ENCODE peak calls at places on chromosomes 11 and 22, in four cellular contexts. W, C, R and N are unnamed samples.

GRCh38 chr11:44223261-44223660 is 86.7 kb downstream of the ALX4 start:
- DNase-seq in W (no peak), R (no peak), C (no peak), N (no peak)

GRCh38 chr11:23284626-23285025 is 424.4 kb upstream of the CCDC179 start:
- DNase-seq in W (no peak), R (no peak), C (no peak), N (no peak)

GRCh38 chr22:38951734-38952133 is 5.7 kb upstream of the APOBEC3A start:
- DNase-seq in R (no peak), C (no peak), W (no peak), N (no peak)

GRCh38 chr11:19679952-19680823 is 32.4 kb upstream of the NAV2 start:
- DNase-seq in R (no peak), C (no peak), W (no peak), N (no peak)

GRCh38 chr11:122984186-122985011 is 2.8 kb upstream of the BSX start:
- DNase-seq in R (no peak), C (no peak), W (no peak), N (peak; percentile 56)

GRCh38 chr11:69874178-69874983 is 55.2 kb upstream of the FGF3 start:
- DNase-seq in C (no peak), R (no peak), W (no peak), N (no peak)

GRCh38 chr22:25120761-25121212 is 78.9 kb upstream of the CRYBB3 start:
- DNase-seq in C (no peak), R (peak; percentile 28), W (no peak), N (no peak)

GRCh38 chr22:45206233-45206632 is 34.5 kb downstream of the KIAA0930 start:
- DNase-seq in W (no peak), R (no peak), C (no peak), N (no peak)

GRCh38 chr11:2149471-2150205 is 10.4 kb upstream of the IGF2 start:
- DNase-seq in W (no peak), R (no peak), C (no peak), N (no peak)

GRCh38 chr22:30054067-30054763 is 26.0 kb upstream of the HORMAD2 start:
- DNase-seq in C (no peak), W (no peak), R (no peak), N (no peak)

GRCh38 chr11:469684-470667 is 19.9 kb downstream of the PTDSS2 start:
- DNase-seq in R (peak; percentile 83), C (no peak), W (no peak), N (no peak)

GRCh38 chr22:38034278-38034882 is 22.8 kb upstream of the PICK1 start:
- DNase-seq in W (peak; percentile 15), R (peak; percentile 50), C (peak; percentile 82), N (peak; percentile 71)

GRCh38 chr22:22787805-22788459 is 99.7 kb upstream of the IGLL5 start:
- DNase-seq in R (peak; percentile 30), W (no peak), C (peak; percentile 100), N (peak; percentile 82)

GRCh38 chr11:1946812-1947480 is at the start of gene MRPL23:
- DNase-seq in C (no peak), R (no peak), W (no peak), N (no peak)

GRCh38 chr22:22395230-22395629 is 113.3 kb downstream of the ZNF280B start:
- DNase-seq in R (no peak), C (no peak), W (no peak), N (no peak)

GRCh38 chr11:44759743-44760476 is 33.1 kb downstream of the TSPAN18 start:
- DNase-seq in W (no peak), C (no peak), R (no peak), N (no peak)

GRCh38 chr11:112318193-112318592 is 57.5 kb upstream of the PLET1 start:
- DNase-seq in C (no peak), R (no peak), W (no peak), N (no peak)

GRCh38 chr11:35968386-35969088 is 24.7 kb downstream of the LDLRAD3 start:
- DNase-seq in C (no peak), W (no peak), R (no peak), N (no peak)

GRCh38 chr11:12915093-12915492 is 94.0 kb upstream of the RASSF10 start:
- DNase-seq in W (no peak), C (no peak), R (no peak), N (no peak)

GRCh38 chr22:50118129-50118528 is 28.3 kb downstream of the MOV10L1 start:
- DNase-seq in W (no peak), R (no peak), C (no peak), N (no peak)

GRCh38 chr11:352456-353180 is 16.7 kb upstream of the B4GALNT4 start:
- DNase-seq in C (no peak), W (no peak), R (no peak), N (no peak)

GRCh38 chr22:44118645-44119315 is 61.9 kb upstream of the PARVG start:
- DNase-seq in W (no peak), C (no peak), R (no peak), N (no peak)
- TF ChIP-seq CTCF in W (no peak), C (no peak), R (no peak), N (no peak)

GRCh38 chr22:35850831-35851230 is 133.2 kb downstream of the APOL5 start:
- DNase-seq in R (no peak), W (no peak), C (no peak), N (no peak)
- TF ChIP-seq ATF3 in R (no peak), W (no peak), C (no peak), N (no peak)

DNA sequence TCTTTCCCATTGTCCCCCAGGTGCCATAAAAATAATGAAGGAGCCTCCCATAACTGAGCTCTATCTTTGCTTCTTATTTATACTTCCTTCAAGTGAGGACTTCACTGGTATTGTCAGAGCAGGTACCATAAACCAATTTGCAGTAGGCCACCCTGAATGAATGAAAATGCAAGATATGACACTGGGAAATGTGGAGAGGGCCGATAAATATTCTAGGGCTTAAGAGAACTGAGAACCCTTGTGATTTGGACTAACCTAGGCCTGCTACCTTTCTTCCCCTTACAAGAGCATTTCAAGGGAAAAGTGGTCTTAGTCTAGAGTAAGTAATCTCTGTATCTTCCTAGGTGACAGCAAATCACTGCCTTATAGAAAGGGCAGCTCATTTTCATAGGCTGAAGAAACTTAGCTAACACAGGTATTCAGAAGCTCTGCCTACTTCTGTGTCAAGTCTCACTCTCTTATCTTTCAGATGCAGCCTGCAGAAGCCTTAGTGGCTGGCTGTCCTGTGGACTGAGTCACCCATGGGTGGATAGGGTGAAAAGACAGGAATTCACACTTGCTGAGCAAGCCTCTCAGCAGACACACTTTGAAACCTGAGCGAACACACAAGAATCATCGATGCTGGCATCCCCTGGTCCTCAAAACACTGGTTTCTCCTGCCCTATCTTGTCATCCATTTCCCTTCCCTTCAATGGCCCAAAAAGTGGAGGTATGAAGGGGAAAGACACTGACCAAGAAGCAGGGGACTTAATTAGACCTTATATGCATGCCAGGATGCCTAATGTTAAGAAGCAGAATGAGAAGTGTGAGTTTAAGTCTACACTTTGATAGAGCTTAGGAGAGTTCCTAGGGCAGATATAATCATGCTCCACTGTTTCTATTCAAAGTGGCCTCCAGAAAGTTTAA is 15.2 kb downstream of the NRIP3 start:
- DNase-seq in W (no peak), R (no peak), C (peak; percentile 82), N (no peak)
- TF ChIP-seq TCF7 in W (no peak), R (no peak), C (no peak), N (no peak)

DNA sequence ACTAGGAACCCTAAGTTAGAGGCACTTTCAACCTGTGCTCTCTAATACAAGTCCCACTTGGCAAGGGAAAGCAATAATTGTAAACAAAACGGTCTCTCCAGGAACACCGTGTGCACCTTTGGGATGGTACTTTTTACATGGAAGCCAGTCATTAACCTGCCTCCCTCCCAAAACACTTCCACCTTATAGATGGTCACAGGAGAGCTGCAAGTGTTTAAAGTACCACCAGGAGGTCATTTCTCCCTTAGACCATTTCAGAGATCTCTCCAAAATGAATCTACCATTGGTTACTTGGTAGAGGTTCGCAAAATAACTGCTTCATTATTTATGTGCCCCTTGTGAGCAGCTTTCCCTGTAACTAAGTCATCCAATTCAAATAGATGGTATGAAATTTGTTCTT is 375.3 kb downstream of the DYNC2H1 start:
- DNase-seq in R (no peak), W (no peak), C (no peak), N (no peak)
- TF ChIP-seq CTCF in R (no peak), W (no peak), C (no peak), N (no peak)

GRCh38 chr11:91433284-91434010 is 791.2 kb upstream of the FAT3 start:
- DNase-seq in W (no peak), R (no peak), C (no peak), N (no peak)
- TF ChIP-seq ATF3 in W (no peak), R (no peak), C (no peak), N (no peak)

GRCh38 chr11:129785383-129786111 is 30.1 kb upstream of the TMEM45B start:
- DNase-seq in R (peak; percentile 41), C (no peak), W (no peak), N (no peak)
- TF ChIP-seq TCF7 in R (no peak), C (no peak), W (no peak), N (no peak)

GRCh38 chr11:40508307-40508706 is 951.1 kb downstream of the LRRC4C start:
- DNase-seq in C (no peak), R (no peak), W (no peak), N (no peak)

GRCh38 chr11:40513281-40513680 is 946.2 kb downstream of the LRRC4C start:
- DNase-seq in R (no peak), C (no peak), W (no peak), N (no peak)

GRCh38 chr11:40517122-40517521 is 942.3 kb downstream of the LRRC4C start:
- DNase-seq in W (no peak), C (no peak), R (no peak), N (no peak)

DNA sequence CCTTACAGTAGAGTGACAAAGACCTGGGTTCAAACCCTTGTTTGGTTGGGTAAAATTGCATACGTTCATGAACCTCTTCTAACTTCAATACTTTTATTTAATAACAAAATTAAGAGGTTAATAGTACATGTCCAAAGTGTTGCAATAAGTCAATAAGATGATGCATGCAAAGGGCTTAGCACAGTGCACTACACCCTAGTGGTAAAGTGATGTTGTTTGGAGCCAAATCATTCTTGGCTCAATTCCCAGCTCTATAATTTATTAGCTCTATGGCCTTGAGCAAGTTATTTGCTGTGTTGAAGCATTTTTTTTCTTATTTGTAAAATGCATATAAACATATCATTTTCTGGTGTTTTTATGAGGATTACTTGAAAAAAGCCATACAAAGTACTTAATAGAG is 945.3 kb downstream of the LRRC4C start:
- DNase-seq in C (no peak), R (no peak), W (no peak), N (no peak)
- TF ChIP-seq CTCF in C (no peak), R (no peak), W (no peak), N (no peak)

GRCh38 chr11:48090174-48090573 is 109.8 kb downstream of the PTPRJ start:
- DNase-seq in C (no peak), W (no peak), R (no peak), N (no peak)

GRCh38 chr11:48085688-48086087 is 105.3 kb downstream of the PTPRJ start:
- DNase-seq in C (no peak), W (no peak), R (no peak), N (no peak)

GRCh38 chr11:48087974-48088681 is 107.8 kb downstream of the PTPRJ start:
- DNase-seq in W (no peak), R (peak; percentile 24), C (no peak), N (no peak)

GRCh38 chr11:48088682-48089050 is 108.3 kb downstream of the PTPRJ start:
- DNase-seq in C (no peak), R (no peak), W (no peak), N (no peak)

DNA sequence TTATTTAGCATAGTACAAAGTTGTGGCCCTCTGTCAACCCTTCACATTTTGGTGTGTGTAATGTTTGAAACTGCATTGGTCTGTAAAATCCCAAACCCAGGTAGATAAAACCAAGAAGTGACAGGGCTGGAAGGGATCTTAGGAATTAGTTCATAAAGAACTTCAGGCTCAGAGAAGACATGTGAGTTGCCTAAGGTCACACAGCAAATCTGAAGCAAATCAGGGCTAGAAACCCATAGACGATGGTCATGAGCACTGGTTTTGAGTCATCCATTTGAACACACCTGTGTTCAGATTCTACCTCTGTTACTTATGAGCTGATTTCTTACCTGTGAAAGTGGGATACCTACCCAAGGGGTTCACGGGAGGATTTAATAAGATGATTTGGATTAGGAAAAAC is 107.1 kb downstream of the PTPRJ start:
- DNase-seq in W (no peak), C (no peak), R (no peak), N (no peak)
- TF ChIP-seq ATF3 in W (no peak), C (no peak), R (no peak), N (no peak)